ENCODE peak calls at places on chromosomes 2 and 18, in nine cellular contexts. D, O, N, G, M, P, V, J and H are unnamed samples.
A peak's percentile ranks its signal among the peaks of the same experiment; 100 is the strongest.

GRCh38 chr2:105581568-105581944 is 163.2 kb upstream of the NCK2 start:
- DNase-seq in O (no peak), J (no peak), D (no peak), V (no peak), G (no peak), P (no peak), M (no peak), N (no peak), H (no peak)

GRCh38 chr18:27695509-27695908 is 481.4 kb downstream of the CDH2 start:
- DNase-seq in N (no peak), G (no peak), D (no peak), O (no peak), J (no peak), P (no peak), V (no peak), M (no peak), H (no peak)

GRCh38 chr2:235378261-235378660 is 115.6 kb upstream of the AGAP1 start:
- DNase-seq in G (no peak), D (no peak), N (no peak), O (no peak), V (no peak), P (peak; percentile 24), J (no peak), M (no peak), H (no peak)

GRCh38 chr2:191202881-191203397 is 42.3 kb upstream of the MYO1B start:
- DNase-seq in O (no peak), G (no peak), N (no peak), P (peak; percentile 81), V (no peak), D (peak; percentile 23), M (peak; percentile 21), J (no peak), H (no peak)

GRCh38 chr2:43276962-43277383 is 50.6 kb upstream of the ZFP36L2 start:
- DNase-seq in O (peak; percentile 69), M (no peak), V (no peak), G (peak; percentile 45), D (peak; percentile 25), N (no peak), J (no peak), P (peak; percentile 36), H (no peak)

GRCh38 chr18:59665057-59666007 is 31.9 kb downstream of the CCBE1 start:
- DNase-seq in O (no peak), J (no peak), V (no peak), P (peak; percentile 67), N (no peak), M (no peak), D (no peak), G (no peak), H (no peak)

GRCh38 chr18:64330161-64330560 is 181.3 kb upstream of the LINC00305 start:
- DNase-seq in D (no peak), M (no peak), P (peak; percentile 0), O (no peak), G (no peak), V (no peak), N (no peak), J (no peak), H (no peak)

GRCh38 chr2:231047270-231047921 is 9.3 kb upstream of the PSMD1 start:
- DNase-seq in P (peak; percentile 23), D (no peak), M (no peak), J (no peak), V (no peak), G (no peak), O (no peak), N (no peak), H (no peak)

GRCh38 chr18:31041346-31042067 is 1.0 kb downstream of the DSC3 start:
- DNase-seq in D (no peak), P (peak; percentile 34), N (no peak), G (no peak), M (no peak), V (no peak), J (peak; percentile 59), O (peak; percentile 44), H (no peak)

GRCh38 chr2:36403675-36404230 is 48.2 kb downstream of the CRIM1 start:
- DNase-seq in J (no peak), P (no peak), V (no peak), M (no peak), O (no peak), G (no peak), N (no peak), D (no peak), H (no peak)

GRCh38 chr2:200455958-200456421 is 53.9 kb downstream of the KCTD18 start:
- DNase-seq in O (no peak), V (peak; percentile 33), M (no peak), D (no peak), G (no peak), J (no peak), N (no peak), P (peak; percentile 81), H (no peak)

GRCh38 chr2:47190188-47190818 is 35.2 kb upstream of the STPG4 start:
- DNase-seq in P (no peak), M (no peak), N (no peak), D (no peak), V (no peak), G (no peak), O (no peak), J (no peak), H (no peak)

GRCh38 chr18:76956648-76957047 is 134.3 kb downstream of the ZNF236 start:
- DNase-seq in P (no peak), V (no peak), J (no peak), M (no peak), G (no peak), O (no peak), D (no peak), N (no peak), H (no peak)

GRCh38 chr18:51370996-51371395 is 173.5 kb upstream of the MEX3C start:
- DNase-seq in G (no peak), O (no peak), V (no peak), N (no peak), J (no peak), M (no peak), D (no peak), P (no peak), H (no peak)

GRCh38 chr2:11158916-11159573 is 3.8 kb downstream of the SLC66A3 start:
- DNase-seq in N (peak; percentile 47), G (no peak), M (no peak), V (no peak), O (no peak), D (no peak), P (no peak), J (no peak), H (peak; percentile 49)

GRCh38 chr2:120873958-120874357 is 138.3 kb downstream of the GLI2 start:
- DNase-seq in M (no peak), J (peak; percentile 60), G (no peak), V (no peak), D (no peak), O (peak; percentile 37), N (no peak), P (no peak), H (no peak)

GRCh38 chr2:69605332-69605731 is 38.2 kb downstream of the AAK1 start:
- DNase-seq in P (no peak), D (no peak), M (no peak), J (no peak), V (no peak), O (no peak), N (no peak), G (no peak), H (no peak)

GRCh38 chr2:11589316-11589940 is 55.6 kb downstream of the GREB1 start:
- DNase-seq in M (no peak), P (no peak), D (no peak), V (no peak), G (no peak), N (no peak), O (no peak), J (no peak), H (no peak)

GRCh38 chr2:205989291-205990071 is 96.5 kb downstream of the INO80D start:
- DNase-seq in J (no peak), V (no peak), N (no peak), G (no peak), P (peak; percentile 23), D (no peak), O (no peak), M (no peak), H (no peak)

DNA sequence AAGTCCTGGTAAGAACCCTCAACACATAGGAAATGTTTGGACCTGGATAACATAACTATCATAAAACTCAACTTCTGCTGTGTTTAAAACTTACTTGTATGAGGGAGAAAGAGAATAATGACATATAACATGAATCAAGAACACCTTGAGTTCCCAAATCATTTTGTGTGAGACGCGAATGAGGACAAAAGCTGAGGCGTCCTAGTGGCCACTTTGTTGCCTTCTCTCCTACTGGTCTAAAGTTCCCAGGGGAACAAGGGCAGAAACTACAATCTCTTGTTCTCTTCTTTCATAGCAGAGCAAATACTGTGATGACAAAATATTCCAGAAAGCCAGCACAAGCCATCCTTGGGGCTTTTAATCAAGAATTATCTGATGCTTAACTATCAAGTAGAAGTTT is 8.3 kb upstream of the LCT start:
- DNase-seq in P (no peak), M (no peak), N (no peak), G (no peak), J (no peak), D (no peak), O (no peak), V (no peak), H (no peak)
- TF ChIP-seq CTCF in P (peak; percentile 6), M (no peak), N (no peak), G (no peak), J (no peak), D (no peak), O (no peak), V (no peak), H (no peak)

GRCh38 chr2:100406120-100406508 is 11.4 kb downstream of the CHST10 start:
- DNase-seq in O (no peak), D (no peak), V (no peak), P (no peak), N (no peak), J (no peak), M (no peak), G (no peak), H (peak; percentile 11)
- H3K4me1 ChIP-seq in O (no peaks in the 10 kb centered on the region), D (peaks cover 34% of the 10 kb centered on the region), V (no peaks in the 10 kb centered on the region), P (peaks cover 15% of the 10 kb centered on the region), N (no peaks in the 10 kb centered on the region), J (no peaks in the 10 kb centered on the region), M (no peaks in the 10 kb centered on the region), G (no peaks in the 10 kb centered on the region), H (no peaks in the 10 kb centered on the region)

DNA sequence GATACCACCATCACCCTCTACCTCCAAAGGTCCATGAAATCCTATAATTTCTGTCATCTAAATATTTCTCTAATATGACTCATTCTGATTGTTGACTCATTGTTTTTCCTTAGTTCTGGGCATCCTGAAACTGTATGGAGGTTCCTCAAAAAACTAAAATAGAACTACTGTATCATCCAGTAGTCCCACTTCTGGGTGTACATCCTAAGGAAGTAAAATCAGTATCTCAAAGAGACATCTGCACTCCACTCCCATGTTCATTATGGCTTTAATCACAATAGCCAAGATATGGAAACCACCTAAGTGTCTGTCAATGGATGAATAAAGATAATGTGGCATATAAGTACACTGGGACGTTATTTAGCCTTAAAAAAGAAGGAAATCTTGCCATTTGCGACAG is 125.8 kb upstream of the MYO3B start:
- DNase-seq in V (no peak), G (no peak), D (no peak), P (peak; percentile 6), J (no peak), O (no peak), N (no peak), M (no peak), H (no peak)
- TF ChIP-seq CTCF in V (no peak), G (no peak), D (no peak), P (no peak), J (no peak), O (no peak), N (no peak), M (no peak), H (no peak)

DNA sequence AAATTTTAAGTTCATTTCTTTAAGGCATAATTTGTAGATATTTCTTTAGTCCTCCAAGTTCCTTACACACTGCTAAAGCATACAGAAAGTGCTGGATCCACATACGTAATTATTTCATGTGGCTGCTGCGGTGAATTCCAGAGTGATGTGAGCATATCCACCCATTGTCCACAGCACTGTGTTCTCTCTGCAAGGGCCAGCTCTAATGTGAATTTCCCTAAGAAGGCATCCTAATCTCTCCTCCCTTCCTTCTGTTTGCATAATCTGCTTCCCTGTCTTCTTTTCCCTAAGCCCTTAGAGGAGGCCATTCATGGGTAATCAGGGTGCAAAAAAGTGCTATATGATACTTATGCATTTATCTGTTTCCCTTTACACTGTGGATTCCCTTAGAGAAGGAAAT is 57.2 kb downstream of the COBLL1 start:
- DNase-seq in J (no peak), V (no peak), G (no peak), M (no peak), P (peak; percentile 82), D (no peak), N (no peak), O (no peak), H (no peak)
- H3K4me1 ChIP-seq in J (peaks cover 28% of the 10 kb centered on the region), V (no peaks in the 10 kb centered on the region), G (peaks cover 7% of the 10 kb centered on the region), M (no peaks in the 10 kb centered on the region), P (peaks cover 12% of the 10 kb centered on the region), D (peaks cover 82% of the 10 kb centered on the region), N (no peaks in the 10 kb centered on the region), O (peaks cover 53% of the 10 kb centered on the region), H (peaks cover 5% of the 10 kb centered on the region)